ENCODE peak calls at places on chromosomes 11 and 22, in eight cellular contexts. L is tibial artery, E is right atrium auricular region, W is uterus, J is kidney epithelial cell, C is AG04450, Q is adrenal gland, N is thoracic aorta. F is an unnamed sample.

GRCh38 chr11:23859087-23859486 is 637.8 kb upstream of the LUZP2 start:
- DNase-seq in L (no peak), E (no peak), W (no peak), J (no peak), C (no peak), Q (no peak), N (no peak), F (no peak)

GRCh38 chr11:86370922-86371614 is 3.6 kb upstream of the CCDC81 start:
- DNase-seq in L (no peak), E (no peak), W (no peak), J (no peak), C (no peak), Q (no peak), N (no peak), F (peak; percentile 7)

GRCh38 chr22:32206774-32207758 is 2.2 kb upstream of the RFPL2 start:
- DNase-seq in L (no peak), E (no peak), W (no peak), J (no peak), C (no peak), Q (no peak), N (no peak), F (no peak)

GRCh38 chr11:102868359-102868758 is 6.4 kb downstream of the MMP12 start:
- DNase-seq in L (no peak), E (no peak), W (no peak), J (no peak), C (no peak), Q (no peak), N (no peak), F (no peak)

GRCh38 chr22:37260939-37261338 is 16.9 kb upstream of the RAC2 start:
- DNase-seq in L (peak; percentile 38), E (no peak), W (no peak), J (no peak), C (no peak), Q (peak; percentile 58), N (no peak), F (no peak)

GRCh38 chr11:77819921-77820564 is 479 bp downstream of the RSF1 start:
- DNase-seq in L (peak; percentile 39), E (no peak), W (peak; percentile 42), J (no peak), C (no peak), Q (peak; percentile 67), N (no peak), F (no peak)

GRCh38 chr11:100825610-100826009 is 138.5 kb downstream of the ARHGAP42 start:
- DNase-seq in L (no peak), E (no peak), W (no peak), J (no peak), C (no peak), Q (no peak), N (no peak), F (no peak)

GRCh38 chr22:40645579-40646197 is 9.2 kb upstream of the MRTFA start:
- DNase-seq in L (peak; percentile 7), E (no peak), W (no peak), J (no peak), C (no peak), Q (no peak), N (no peak), F (no peak)

GRCh38 chr11:10272132-10272531 is 21.9 kb downstream of the SBF2 start:
- DNase-seq in L (no peak), E (no peak), W (no peak), J (no peak), C (no peak), Q (no peak), N (no peak), F (no peak)

GRCh38 chr11:31240340-31240904 is 129.1 kb downstream of the DCDC1 start:
- DNase-seq in L (no peak), E (no peak), W (no peak), J (peak; percentile 25), C (peak; percentile 1), Q (peak; percentile 19), N (no peak), F (no peak)

GRCh38 chr11:3163241-3163981 is 1.7 kb downstream of the OSBPL5 start:
- DNase-seq in L (peak; percentile 20), E (no peak), W (no peak), J (no peak), C (no peak), Q (peak; percentile 13), N (no peak), F (no peak)

GRCh38 chr11:40134820-40135219 is 1324.6 kb downstream of the LRRC4C start:
- DNase-seq in L (no peak), E (no peak), W (no peak), J (no peak), C (no peak), Q (no peak), N (no peak), F (no peak)

GRCh38 chr11:44310198-44310455 is 188 bp upstream of the ALX4 start:
- DNase-seq in L (no peak), E (no peak), W (no peak), J (no peak), C (no peak), Q (no peak), N (no peak), F (no peak)

GRCh38 chr22:24768537-24769374 is 5.8 kb downstream of the PIWIL3 start:
- DNase-seq in L (peak; percentile 63), E (peak; percentile 64), W (no peak), J (no peak), C (peak; percentile 32), Q (peak; percentile 78), N (peak; percentile 30), F (peak; percentile 0)

GRCh38 chr11:117437041-117437790 is 109.6 kb downstream of the CEP164 start:
- DNase-seq in L (no peak), E (no peak), W (no peak), J (no peak), C (no peak), Q (no peak), N (no peak), F (no peak)

GRCh38 chr11:3994030-3994640 is 100.5 kb upstream of the RRM1 start:
- DNase-seq in L (no peak), E (no peak), W (no peak), J (no peak), C (no peak), Q (no peak), N (no peak), F (no peak)

GRCh38 chr11:34825315-34825669 is 90.9 kb downstream of the APIP start:
- DNase-seq in L (no peak), E (no peak), W (no peak), J (no peak), C (no peak), Q (no peak), N (no peak), F (no peak)

GRCh38 chr11:72397333-72397732 is 37.0 kb downstream of the CLPB start:
- DNase-seq in L (no peak), E (no peak), W (no peak), J (no peak), C (no peak), Q (no peak), N (no peak), F (no peak)

DNA sequence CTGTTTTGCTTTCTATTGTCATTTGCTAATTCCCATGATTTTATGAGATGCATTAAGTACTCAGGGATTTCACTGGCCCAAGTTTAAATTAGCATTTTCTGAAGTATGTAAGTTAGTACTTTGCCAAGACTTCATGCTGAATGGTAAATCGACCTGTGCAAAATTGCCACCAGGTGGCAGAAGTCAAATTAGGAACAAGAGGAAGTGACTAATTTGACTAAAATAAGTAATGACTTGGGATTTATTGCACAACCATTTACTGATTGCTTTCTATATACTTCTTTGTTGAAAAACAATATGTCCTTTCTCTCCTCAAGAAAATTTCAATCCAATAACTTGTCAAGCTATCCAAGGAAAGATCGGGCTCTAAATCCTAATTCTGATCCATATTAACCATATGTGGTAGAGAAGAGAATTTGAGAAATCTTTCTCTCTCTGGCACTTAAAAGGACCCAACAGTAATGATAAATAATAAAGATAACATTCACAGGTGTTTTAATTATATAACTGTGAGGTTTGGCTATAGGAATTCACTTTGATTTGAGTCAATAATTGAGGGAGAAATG is 253.7 kb upstream of the CHORDC1 start:
- DNase-seq in L (no peak), E (no peak), W (no peak), J (peak; percentile 28), C (no peak), Q (no peak), N (no peak), F (no peak)
- TF ChIP-seq CTCF in L (no peak), E (peak; percentile 59), W (no peak), J (peak; percentile 52), C (no peak), Q (no peak), N (no peak), F (no peak)

GRCh38 chr11:17722000-17722643 is 2.8 kb downstream of the MYOD1 start:
- DNase-seq in L (no peak), E (no peak), W (no peak), J (no peak), C (no peak), Q (no peak), N (no peak), F (no peak)
- TF ChIP-seq CTCF in L (no peak), E (peak; percentile 45), W (no peak), J (peak; percentile 35), C (peak; percentile 53), Q (no peak), N (no peak), F (peak; percentile 46)

GRCh38 chr11:121741316-121741715 is 288.5 kb upstream of the SORL1-AS1 start:
- DNase-seq in L (no peak), E (no peak), W (peak; percentile 45), J (no peak), C (no peak), Q (no peak), N (no peak), F (no peak)

GRCh38 chr11:121743285-121743684 is 290.5 kb upstream of the SORL1-AS1 start:
- DNase-seq in L (no peak), E (no peak), W (no peak), J (no peak), C (no peak), Q (no peak), N (no peak), F (no peak)

GRCh38 chr11:121740902-121741301 is 288.1 kb upstream of the SORL1-AS1 start:
- DNase-seq in L (no peak), E (no peak), W (no peak), J (no peak), C (no peak), Q (no peak), N (no peak), F (no peak)

DNA sequence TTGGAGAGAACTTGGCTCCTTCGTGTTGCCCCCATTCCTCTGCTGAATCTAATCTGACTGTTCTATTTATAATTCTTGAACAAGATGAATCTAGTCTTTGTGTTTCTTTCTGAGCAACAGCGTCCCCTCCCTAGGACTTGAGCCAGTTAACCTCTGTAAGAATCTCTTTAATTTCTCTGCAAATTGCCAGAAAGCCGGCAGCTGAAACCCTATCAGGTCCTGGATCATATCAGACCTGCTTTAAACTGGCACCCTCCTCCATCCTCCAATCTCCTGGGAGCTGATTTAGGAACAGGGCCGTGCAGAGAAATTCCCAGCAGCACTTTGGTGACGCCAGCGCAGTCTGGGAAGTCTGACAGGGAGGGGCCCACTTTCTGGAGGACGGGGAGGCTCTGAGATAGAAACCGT is 289.2 kb upstream of the SORL1-AS1 start:
- DNase-seq in L (peak; percentile 81), E (peak; percentile 91), W (peak; percentile 89), J (no peak), C (no peak), Q (no peak), N (peak; percentile 71), F (no peak)
- TF ChIP-seq CTCF in L (peak; percentile 4), E (no peak), W (no peak), J (no peak), C (peak; percentile 11), Q (no peak), N (no peak), F (no peak)

DNA sequence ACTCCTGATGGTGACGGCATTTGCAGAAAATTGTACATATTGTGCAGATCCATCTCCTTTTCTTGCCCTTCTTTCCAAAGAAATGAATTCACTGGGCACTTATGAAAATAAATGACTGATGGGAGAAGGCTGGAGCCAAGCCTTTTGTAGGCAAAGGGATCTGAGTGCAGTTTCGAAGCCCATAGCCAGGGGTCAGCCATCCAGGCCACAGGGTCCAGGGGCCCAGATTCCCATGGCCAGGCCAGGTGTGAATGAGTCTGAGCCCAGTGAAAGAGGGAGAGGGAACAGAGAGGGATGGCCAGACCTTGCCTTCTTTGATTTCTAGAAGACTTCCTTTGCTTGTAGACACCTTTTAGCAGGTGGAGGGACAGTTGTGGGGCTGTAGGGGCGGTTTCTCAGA is 209.1 kb downstream of the KIRREL3 start:
- DNase-seq in L (no peak), E (no peak), W (no peak), J (no peak), C (no peak), Q (no peak), N (no peak), F (no peak)
- TF ChIP-seq CTCF in L (no peak), E (no peak), W (no peak), J (peak; percentile 29), C (peak; percentile 35), Q (no peak), N (no peak), F (no peak)